ENCODE peak calls at places on chromosomes 1 and 21, in seven cellular contexts. T is tibial nerve, O is HL-60, A is neural crest cell, E is epithelial cell of esophagus, C is lower lobe of right lung, I is uterus. G is an unnamed sample.

GRCh38 chr1:165073402-165074007 is 283.0 kb downstream of the LMX1A start:
- DNase-seq in O (no peak), A (peak; percentile 20), E (peak; percentile 72), T (no peak), I (peak; percentile 33), C (no peak), G (peak; percentile 47)

GRCh38 chr21:21085206-21085605 is 87.0 kb downstream of the NCAM2 start:
- DNase-seq in E (no peak), I (no peak), T (no peak), A (no peak), C (no peak), O (no peak), G (no peak)

GRCh38 chr1:33099290-33100118 is 18.6 kb downstream of the AZIN2 start:
- DNase-seq in I (no peak), E (peak; percentile 97), T (peak; percentile 57), C (peak; percentile 67), O (peak; percentile 68), A (no peak), G (peak; percentile 92)

GRCh38 chr1:5891736-5892135 is 100.5 kb downstream of the NPHP4 start:
- DNase-seq in I (no peak), T (no peak), E (no peak), C (peak; percentile 6), A (no peak), O (no peak), G (no peak)

GRCh38 chr1:189983156-189983555 is 494.5 kb downstream of the BRINP3 start:
- DNase-seq in I (no peak), C (no peak), E (peak; percentile 9), O (no peak), A (no peak), T (no peak), G (no peak)

GRCh38 chr1:192544983-192545393 is 30.6 kb upstream of the RGS1 start:
- DNase-seq in E (peak; percentile 50), C (no peak), A (no peak), T (no peak), O (no peak), I (no peak), G (no peak)

GRCh38 chr1:112358798-112359408 is 37.1 kb upstream of the CTTNBP2NL start:
- DNase-seq in O (no peak), T (peak; percentile 88), A (peak; percentile 27), E (peak; percentile 77), I (peak; percentile 84), C (peak; percentile 77), G (peak; percentile 47)

GRCh38 chr1:156860113-156860638 is 489 bp upstream of the NTRK1 start:
- DNase-seq in O (no peak), E (peak; percentile 42), T (no peak), C (no peak), I (no peak), A (peak; percentile 57), G (peak; percentile 63)

DNA sequence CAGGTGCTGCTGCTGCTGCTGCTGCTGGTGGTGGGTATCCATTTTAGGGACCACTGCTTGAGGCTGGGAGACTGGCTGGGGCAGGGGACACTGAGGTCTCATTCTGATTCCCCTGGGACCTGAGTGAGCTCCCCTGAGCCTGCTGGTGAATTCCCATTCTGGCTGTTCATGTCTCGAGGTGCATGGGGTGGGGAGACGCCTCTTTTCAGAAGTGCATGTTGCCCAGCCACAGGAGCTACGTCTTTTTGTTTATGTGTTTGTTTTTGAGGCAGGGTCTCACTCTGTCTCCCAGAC is 133.4 kb downstream of the RHOU start:
- DNase-seq in A (no peak), T (no peak), C (no peak), I (no peak), O (no peak), E (no peak), G (no peak)
- TF ChIP-seq CTCF in A (no peak), T (no peak), C (no peak), I (no peak), O (no peak), E (no peak), G (no peak)

DNA sequence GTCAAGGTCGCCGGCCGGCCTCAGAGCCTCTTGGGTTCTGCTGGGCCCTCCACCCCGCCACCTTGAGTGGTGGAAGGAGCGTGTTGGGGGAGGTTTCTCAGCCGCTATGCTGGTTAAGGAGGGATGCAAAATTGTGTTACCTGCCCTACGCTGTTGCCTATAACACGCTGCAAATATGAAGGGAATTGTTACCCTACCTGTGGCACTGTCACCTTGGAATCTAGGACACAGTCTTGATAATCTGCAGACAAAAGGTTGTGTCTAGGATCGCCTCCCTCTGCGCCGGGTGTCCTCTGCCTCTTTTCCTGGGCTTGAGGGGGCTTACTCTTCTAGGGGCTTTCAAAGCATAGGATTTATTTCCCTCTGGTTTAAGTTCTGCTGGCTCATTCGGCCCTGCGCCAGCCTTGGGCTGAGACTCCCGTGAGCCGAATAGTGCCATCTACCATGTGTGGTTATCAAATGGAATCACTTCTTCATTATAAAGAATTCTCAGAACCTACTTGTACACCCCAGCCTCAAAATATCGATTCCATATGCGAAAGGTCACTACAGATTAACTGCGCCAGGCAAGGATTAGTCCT is 677 bp downstream of the SLC22A15 start:
- DNase-seq in O (no peak), A (no peak), T (no peak), E (peak; percentile 37), I (no peak), C (no peak), G (peak; percentile 2)
- TF ChIP-seq CTCF in O (no peak), A (no peak), T (no peak), E (no peak), I (no peak), C (no peak), G (no peak)

GRCh38 chr1:116554924-116555323 is 15.9 kb downstream of the CD58 start:
- DNase-seq in T (no peak), E (no peak), A (no peak), O (no peak), C (no peak), I (no peak), G (no peak)
- TF ChIP-seq CTCF in T (no peak), E (no peak), A (no peak), O (no peak), C (no peak), I (no peak), G (no peak)

GRCh38 chr1:31372051-31372450 is 825 bp downstream of the FABP3 start:
- DNase-seq in I (no peak), O (no peak), E (no peak), T (no peak), C (no peak), A (no peak), G (no peak)

GRCh38 chr1:31373897-31374486 is 1.1 kb upstream of the FABP3 start:
- DNase-seq in O (no peak), E (no peak), C (no peak), A (no peak), T (no peak), I (no peak), G (no peak)

GRCh38 chr1:31371560-31371959 is 1.3 kb downstream of the FABP3 start:
- DNase-seq in I (no peak), E (no peak), T (no peak), O (no peak), C (no peak), A (no peak), G (no peak)

GRCh38 chr1:31374511-31375196 is 1.8 kb upstream of the FABP3 start:
- DNase-seq in I (peak; percentile 76), O (no peak), T (no peak), A (no peak), C (no peak), E (no peak), G (no peak)

DNA sequence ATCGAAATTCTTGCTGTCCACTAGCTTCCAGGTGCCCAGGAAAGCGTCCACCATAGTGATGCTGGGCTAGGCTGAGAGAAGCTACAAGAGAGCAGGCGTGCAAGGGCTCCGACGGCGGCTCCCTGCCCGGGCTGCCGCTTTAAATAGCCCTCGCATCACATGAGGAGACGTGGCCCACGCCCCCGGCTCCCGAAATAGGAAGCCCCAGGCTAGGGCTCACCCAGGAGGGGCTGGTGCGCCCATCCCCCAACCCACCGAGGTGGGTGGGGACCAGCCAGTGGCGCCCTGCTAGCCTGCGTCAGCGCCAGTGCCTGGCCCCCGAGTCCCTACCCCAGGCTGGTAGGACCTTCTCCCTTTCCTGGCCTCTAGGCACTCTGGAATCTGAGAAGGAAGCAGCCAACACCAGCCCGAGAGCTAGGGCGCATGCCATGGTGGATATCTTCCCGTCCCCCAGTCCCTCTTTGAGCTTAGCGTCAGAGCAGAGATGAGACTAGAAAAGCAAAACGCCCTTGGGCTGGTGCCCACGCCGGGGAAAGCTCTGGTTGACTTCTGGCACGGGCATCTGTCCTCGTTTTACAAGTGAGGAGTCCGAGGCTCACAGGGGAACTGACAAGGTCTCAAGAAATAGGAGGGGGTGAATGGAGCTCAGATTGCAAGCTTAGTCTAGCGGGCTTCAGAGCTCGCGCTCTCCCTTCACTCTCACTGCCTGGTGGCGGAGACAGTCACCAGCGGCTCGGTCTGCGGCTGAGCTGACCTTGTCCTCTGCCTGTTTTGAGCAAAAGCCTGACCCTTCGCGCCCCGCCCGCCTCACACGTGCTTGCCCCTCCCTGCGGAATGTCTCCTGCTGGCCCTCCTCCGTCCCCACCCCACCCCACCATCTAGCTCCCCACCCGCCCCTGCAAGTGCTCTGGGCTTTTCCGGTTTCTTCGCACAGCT is at the start of gene FABP3:
- DNase-seq in I (peak; percentile 79), E (peak; percentile 29), O (no peak), T (peak; percentile 38), A (peak; percentile 74), C (peak; percentile 88), G (peak; percentile 62)
- TF ChIP-seq CTCF in I (peak; percentile 18), E (no peak), O (no peak), T (no peak), A (no peak), C (no peak), G (no peak)

GRCh38 chr1:22461678-22462527 is 10.3 kb downstream of the ZBTB40 start:
- DNase-seq in O (no peak), E (no peak), I (no peak), T (no peak), C (no peak), A (no peak), G (no peak)
- TF ChIP-seq CTCF in O (no peak), E (no peak), I (no peak), T (no peak), C (no peak), A (no peak), G (no peak)